ENCODE peak calls at places on chromosomes 12 and 14, in ten cellular contexts. R is tibial artery; P is CD4-positive, alpha-beta memory T cell; D is stimulated activated CD8-positive, alpha-beta memory T cell treated with anti-CD3 and anti-CD28 coated beads, Interleukin-2, amount 100 ng/mL, for 1 hour; A is BE2C; H is right lobe of liver; J is LoVo; S is osteocyte; L is GM03348; M is stimulated activated naive CD8-positive, alpha-beta T cell treated with anti-CD3 and anti-CD28 coated beads, Interleukin-15, Interleukin-2, amounts not matched to agents 100 U/mL and 50 U/mL, for 24 hours. O is an unnamed sample.

GRCh38 chr12:49233842-49234526 is 30.9 kb upstream of the TUBA1C start:
- DNase-seq in S (no peak), A (peak; percentile 84), H (peak; percentile 83), L (no peak), J (no peak), P (no peak), D (no peak), M (peak; percentile 27), R (peak; percentile 78), O (no peak)

GRCh38 chr12:23952071-23952470 is 2.6 kb upstream of the SOX5 start:
- DNase-seq in A (no peak), S (no peak), D (no peak), L (no peak), P (no peak), R (no peak), J (no peak), M (no peak), H (no peak), O (no peak)

GRCh38 chr12:119838781-119839180 is 38.3 kb downstream of the CIT start:
- DNase-seq in L (no peak), A (no peak), D (no peak), H (no peak), M (no peak), P (no peak), S (no peak), J (no peak), R (no peak), O (no peak)

GRCh38 chr12:110355080-110355479 is 48.4 kb downstream of the ANAPC7 start:
- DNase-seq in S (no peak), P (peak; percentile 15), L (peak; percentile 29), D (no peak), M (peak; percentile 34), A (peak; percentile 42), H (no peak), R (no peak), J (no peak), O (no peak)

GRCh38 chr14:78697341-78697740 is 527.2 kb downstream of the NRXN3 start:
- DNase-seq in J (peak; percentile 25), H (no peak), D (no peak), L (peak; percentile 48), P (no peak), S (no peak), A (no peak), R (no peak), M (no peak), O (no peak)

GRCh38 chr14:65101631-65102440 is 481 bp downstream of the MAX start:
- DNase-seq in L (peak; percentile 21), H (peak; percentile 69), A (peak; percentile 15), R (peak; percentile 69), M (peak; percentile 46), S (no peak), P (peak; percentile 29), D (peak; percentile 24), J (no peak), O (no peak)

GRCh38 chr14:39339003-39339402 is 93.2 kb downstream of the FBXO33 start:
- DNase-seq in J (no peak), P (no peak), L (no peak), S (no peak), R (no peak), M (no peak), H (no peak), A (no peak), D (no peak), O (peak; percentile 12)

GRCh38 chr12:124518051-124518932 is 49.1 kb downstream of the NCOR2 start:
- DNase-seq in P (no peak), S (peak; percentile 98), A (peak; percentile 92), R (peak; percentile 99), H (peak; percentile 97), D (no peak), J (peak; percentile 87), L (peak; percentile 97), M (no peak), O (peak; percentile 96)

GRCh38 chr14:51394391-51394790 is 154.3 kb downstream of the TMX1 start:
- DNase-seq in R (no peak), J (no peak), D (no peak), A (no peak), P (no peak), M (no peak), L (peak; percentile 33), S (no peak), H (no peak), O (no peak)